ENCODE peak calls at places on chromosomes 2 and 18, in four cellular contexts. K is lung, V is uterus, J is GM12892. I is an unnamed sample.

GRCh38 chr2:230134496-230135073 is 65.9 kb upstream of the SLC16A14 start:
- DNase-seq in K (no peak), J (no peak), V (no peak), I (no peak)

GRCh38 chr2:215432759-215433594 is 2.9 kb downstream of the FN1 start:
- DNase-seq in J (no peak), V (no peak), K (no peak), I (no peak)

GRCh38 chr2:208311954-208312353 is 45.9 kb downstream of the PIKFYVE start:
- DNase-seq in J (no peak), V (no peak), K (no peak), I (no peak)

GRCh38 chr2:84288335-84288734 is 170.7 kb downstream of the SUCLG1 start:
- DNase-seq in J (no peak), K (no peak), V (no peak), I (no peak)

GRCh38 chr18:8685141-8685913 is 20.0 kb upstream of the MTCL1 start:
- DNase-seq in V (no peak), K (no peak), J (no peak), I (no peak)

GRCh38 chr18:22639026-22639463 is 221.3 kb upstream of the CTAGE1 start:
- DNase-seq in J (no peak), K (no peak), V (no peak), I (no peak)

GRCh38 chr2:15804691-15805090 is 135.7 kb upstream of the MYCN start:
- DNase-seq in J (no peak), V (no peak), K (no peak), I (no peak)

GRCh38 chr2:144890828-144891227 is 370.9 kb upstream of the ZEB2 start:
- DNase-seq in J (no peak), K (no peak), V (no peak), I (no peak)

GRCh38 chr18:24023185-24023814 is 8.7 kb downstream of the TTC39C start:
- DNase-seq in J (no peak), K (no peak), V (no peak), I (no peak)

GRCh38 chr2:164515030-164515429 is 106.3 kb downstream of the GRB14 start:
- DNase-seq in K (no peak), J (no peak), V (no peak), I (no peak)

GRCh38 chr2:68741238-68741637 is 6.6 kb downstream of the ARHGAP25 start:
- DNase-seq in V (no peak), K (no peak), J (no peak), I (no peak)

GRCh38 chr2:121804340-121804739 is 48.9 kb downstream of the TSN start:
- DNase-seq in J (peak), V (no peak), K (no peak), I (no peak)

GRCh38 chr2:25276569-25277465 is 64.9 kb downstream of the DNMT3A start:
- DNase-seq in V (peak), K (peak), J (peak), I (peak)

GRCh38 chr18:43571078-43571689 is 293.9 kb upstream of the SYT4 start:
- DNase-seq in K (no peak), V (no peak), J (no peak), I (no peak)

GRCh38 chr2:230472619-230473018 is 56.6 kb downstream of the SP100 start:
- DNase-seq in V (no peak), J (no peak), K (no peak), I (no peak)

GRCh38 chr2:11998218-11998617 is 251.8 kb downstream of the LPIN1 start:
- DNase-seq in K (no peak), V (no peak), J (no peak), I (no peak)

GRCh38 chr18:58937204-58937603 is 72.5 kb downstream of the ZNF532 start:
- DNase-seq in K (no peak), V (no peak), J (no peak), I (no peak)

GRCh38 chr18:23136326-23137092 is 1.2 kb downstream of the CABLES1 start:
- DNase-seq in V (peak), K (peak), J (peak), I (no peak)

GRCh38 chr2:169961911-169962310 is 134.7 kb downstream of the UBR3 start:
- DNase-seq in K (no peak), V (no peak), J (no peak), I (no peak)

GRCh38 chr18:57900906-57901305 is 97.8 kb upstream of the ATP8B1 start:
- DNase-seq in J (no peak), V (no peak), K (no peak), I (no peak)

I was measured in GM18507.